ENCODE peak calls at places on chromosome 13, in nine cellular contexts. K is BJ, H is fibroblast of lung, A is cardiac muscle cell, U is spleen, X is H9, Z is colonic mucosa, P is thyroid gland, L is neural progenitor cell. O is an unnamed sample.
A peak's percentile ranks its signal among the peaks of the same experiment; 100 is the strongest.

GRCh38 chr13:75357576-75358295 is 124.2 kb downstream of the TBC1D4 start:
- DNase-seq in Z (no peak), X (peak; percentile 68), U (no peak), H (peak; percentile 68), P (peak; percentile 32), A (peak; percentile 37), L (peak; percentile 77), K (no peak), O (no peak)

GRCh38 chr13:80441968-80442367 is 101.0 kb upstream of the SPRY2 start:
- DNase-seq in U (no peak), Z (no peak), P (no peak), X (no peak), K (no peak), A (no peak), L (no peak), H (no peak), O (no peak)

GRCh38 chr13:36214163-36214921 is at the start of gene SOHLH2:
- DNase-seq in L (no peak), H (no peak), A (no peak), K (no peak), U (no peak), X (no peak), Z (no peak), P (no peak), O (no peak)

GRCh38 chr13:101474419-101474957 is 22.0 kb downstream of the ITGBL1 start:
- DNase-seq in K (peak; percentile 43), P (no peak), H (peak; percentile 91), Z (no peak), X (peak; percentile 60), A (peak; percentile 12), U (no peak), L (peak; percentile 80), O (no peak)

GRCh38 chr13:29847501-29847983 is 2.9 kb downstream of the UBL3 start:
- DNase-seq in K (no peak), A (peak; percentile 35), L (peak; percentile 14), P (peak; percentile 40), Z (peak; percentile 45), X (no peak), U (no peak), H (peak; percentile 59), O (no peak)

GRCh38 chr13:26601669-26602068 is 44.2 kb downstream of the WASF3 start:
- DNase-seq in K (no peak), P (no peak), X (no peak), L (no peak), U (no peak), H (peak; percentile 22), A (no peak), Z (no peak), O (no peak)

GRCh38 chr13:73428706-73429105 is 369.9 kb downstream of the KLF5 start:
- DNase-seq in P (no peak), X (no peak), H (no peak), U (no peak), K (no peak), Z (no peak), L (no peak), A (no peak), O (no peak)

GRCh38 chr13:54226866-54227265 is 1198.3 kb downstream of the OLFM4 start:
- DNase-seq in U (no peak), L (no peak), H (no peak), Z (no peak), P (no peak), A (no peak), X (no peak), K (no peak), O (no peak)

GRCh38 chr13:29905845-29906244 is 55.4 kb upstream of the UBL3 start:
- DNase-seq in H (peak; percentile 55), K (no peak), Z (peak; percentile 81), L (no peak), A (no peak), X (no peak), U (no peak), P (no peak), O (no peak)

GRCh38 chr13:41137241-41137640 is 4.6 kb upstream of the KBTBD6 start:
- DNase-seq in P (no peak), L (no peak), X (no peak), H (no peak), Z (no peak), K (no peak), A (no peak), U (no peak), O (no peak)

GRCh38 chr13:85806553-85807175 is 7.4 kb upstream of the SLITRK6 start:
- DNase-seq in H (peak; percentile 85), X (no peak), U (no peak), P (no peak), Z (no peak), L (peak; percentile 62), K (no peak), A (peak; percentile 72), O (no peak)

GRCh38 chr13:55661505-55661904 is 1479.2 kb upstream of the PRR20A start:
- DNase-seq in L (no peak), U (no peak), Z (no peak), A (no peak), P (no peak), X (no peak), K (no peak), H (no peak), O (no peak)

GRCh38 chr13:102555914-102556553 is 40.8 kb upstream of the TPP2 start:
- DNase-seq in X (no peak), U (no peak), A (peak; percentile 9), L (peak; percentile 39), Z (no peak), P (no peak), H (peak; percentile 56), K (no peak), O (no peak)

GRCh38 chr13:66803759-66804456 is 426.2 kb downstream of the PCDH9 start:
- DNase-seq in P (peak; percentile 1), K (no peak), A (no peak), U (no peak), X (no peak), H (no peak), Z (no peak), L (no peak), O (no peak)

GRCh38 chr13:113458218-113459065 is 5.2 kb upstream of the ADPRHL1 start:
- DNase-seq in L (peak; percentile 57), U (no peak), P (no peak), X (peak; percentile 53), Z (no peak), K (no peak), A (peak; percentile 56), H (peak; percentile 72), O (no peak)

GRCh38 chr13:41182231-41182630 is 12.1 kb downstream of the KBTBD7 start:
- DNase-seq in X (no peak), K (no peak), P (no peak), L (no peak), A (no peak), U (no peak), Z (no peak), H (no peak), O (no peak)

GRCh38 chr13:25196971-25197370 is 24.9 kb upstream of the AMER2 start:
- DNase-seq in L (no peak), P (no peak), Z (no peak), H (no peak), A (no peak), K (no peak), X (no peak), U (no peak), O (no peak)

GRCh38 chr13:25192936-25193335 is 20.8 kb upstream of the AMER2 start:
- DNase-seq in L (no peak), K (no peak), X (no peak), A (no peak), P (no peak), Z (no peak), U (no peak), H (no peak), O (no peak)

GRCh38 chr13:25190256-25190655 is 18.2 kb upstream of the AMER2 start:
- DNase-seq in Z (no peak), U (no peak), K (no peak), L (no peak), P (no peak), H (no peak), A (no peak), X (no peak), O (no peak)

GRCh38 chr13:25192052-25192451 is 20.0 kb upstream of the AMER2 start:
- DNase-seq in Z (no peak), P (no peak), L (no peak), K (no peak), X (no peak), H (no peak), U (no peak), A (no peak), O (no peak)

GRCh38 chr13:25192489-25192888 is 20.4 kb upstream of the AMER2 start:
- DNase-seq in U (no peak), X (no peak), P (no peak), A (no peak), L (no peak), K (no peak), H (no peak), Z (no peak), O (no peak)
- H3K27me3 ChIP-seq in U (no peaks in the 10 kb centered on the region), X (no peaks in the 10 kb centered on the region), P (no peaks in the 10 kb centered on the region), A (no peaks in the 10 kb centered on the region), L (no peaks in the 10 kb centered on the region), K (peaks cover 5% of the 10 kb centered on the region), H (peaks cover 5% of the 10 kb centered on the region), Z (no peaks in the 10 kb centered on the region), O (no peaks in the 10 kb centered on the region)

GRCh38 chr13:95540848-95541247 is 11.7 kb upstream of the CLDN10 start:
- DNase-seq in H (no peak), X (no peak), L (no peak), A (peak; percentile 26), U (no peak), P (no peak), K (no peak), Z (no peak), O (no peak)
- H3K27me3 ChIP-seq in H (peaks cover 2% of the 10 kb centered on the region), X (no peaks in the 10 kb centered on the region), L (no peaks in the 10 kb centered on the region), A (no peaks in the 10 kb centered on the region), U (no peaks in the 10 kb centered on the region), P (no peaks in the 10 kb centered on the region), K (peaks cover 3% of the 10 kb centered on the region), Z (no peaks in the 10 kb centered on the region), O (no peaks in the 10 kb centered on the region)

DNA sequence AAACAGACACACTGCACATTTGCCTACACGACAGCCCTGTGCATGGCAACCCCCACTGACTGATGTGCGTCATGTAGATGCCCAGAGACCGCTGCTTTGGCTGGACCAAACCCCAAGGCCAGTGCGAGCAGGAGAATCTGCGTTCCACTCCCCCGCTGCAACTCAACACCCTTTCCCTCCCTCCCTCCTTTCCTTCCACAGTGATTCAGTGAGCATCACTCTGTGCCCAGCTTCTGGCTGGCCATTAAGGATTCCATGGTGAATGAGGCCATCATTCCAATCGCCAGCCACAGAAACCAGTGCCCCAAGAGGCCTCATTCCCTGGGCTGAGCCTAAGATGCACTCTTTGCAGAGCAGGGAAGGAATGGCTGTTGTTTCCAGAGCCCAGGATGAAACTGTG is 61.6 kb downstream of the GSX1 start:
- DNase-seq in H (no peak), U (no peak), L (no peak), K (no peak), Z (no peak), P (no peak), X (no peak), A (no peak), O (no peak)
- H3K27me3 ChIP-seq in H (no peaks in the 10 kb centered on the region), U (no peaks in the 10 kb centered on the region), L (peaks cover 89% of the 10 kb centered on the region), K (peaks cover 5% of the 10 kb centered on the region), Z (peaks cover 4% of the 10 kb centered on the region), P (no peaks in the 10 kb centered on the region), X (no peaks in the 10 kb centered on the region), A (peaks cover 67% of the 10 kb centered on the region), O (no peaks in the 10 kb centered on the region)

GRCh38 chr13:94710081-94710809 is 2.1 kb downstream of the SOX21 start:
- DNase-seq in H (no peak), L (peak; percentile 84), Z (no peak), K (no peak), U (no peak), A (no peak), X (peak; percentile 34), P (no peak), O (no peak)
- H3K27me3 ChIP-seq in H (peaks cover 72% of the 10 kb centered on the region), L (no peaks in the 10 kb centered on the region), Z (peaks cover 92% of the 10 kb centered on the region), K (peaks cover 49% of the 10 kb centered on the region), U (peaks cover 12% of the 10 kb centered on the region), A (peaks cover 100% of the 10 kb centered on the region), X (peaks cover 39% of the 10 kb centered on the region), P (peaks cover 67% of the 10 kb centered on the region), O (no peaks in the 10 kb centered on the region)

O was measured in aorta.